ENCODE peak calls at places on chromosome 16, in six cellular contexts. V is fibroblast of villous mesenchyme, A is left ventricle myocardium inferior, M is OCI-LY7, K is testis, S is NT2/D1. B is an unnamed sample.

GRCh38 chr16:66156538-66156937 is 210.0 kb upstream of the CDH5 start:
- DNase-seq in S (no peak), M (no peak), V (no peak), A (no peak), K (no peak), B (no peak)

GRCh38 chr16:64445649-64446048 is 676.2 kb downstream of the CDH11 start:
- DNase-seq in A (no peak), K (no peak), V (no peak), M (no peak), S (no peak), B (no peak)

GRCh38 chr16:55469821-55470532 is 9.0 kb upstream of the MMP2 start:
- DNase-seq in A (no peak), S (no peak), K (no peak), V (no peak), M (no peak), B (no peak)

GRCh38 chr16:20966746-20967145 is 66.2 kb downstream of the LYRM1 start:
- DNase-seq in K (no peak), M (no peak), S (no peak), A (no peak), V (no peak), B (no peak)

GRCh38 chr16:30783280-30784109 is 3.5 kb downstream of the ZNF629 start:
- DNase-seq in V (no peak), K (no peak), A (no peak), M (no peak), S (no peak), B (no peak)

GRCh38 chr16:49590166-49590871 is 216.7 kb downstream of the C16orf78 start:
- DNase-seq in K (no peak), M (no peak), V (no peak), A (no peak), S (no peak), B (no peak)

GRCh38 chr16:30656974-30657865 is 1.0 kb upstream of the FBRS start:
- DNase-seq in A (no peak), S (no peak), M (no peak), K (no peak), V (no peak), B (no peak)

GRCh38 chr16:66677836-66678235 is 18.7 kb downstream of the CMTM4 start:
- DNase-seq in M (no peak), S (no peak), V (no peak), K (no peak), A (no peak), B (no peak)

GRCh38 chr16:70747703-70748631 is 53.0 kb downstream of the VAC14 start:
- DNase-seq in A (no peak), V (peak), S (no peak), K (no peak), M (no peak), B (no peak)

GRCh38 chr16:89572042-89572441 is 3.5 kb upstream of the CPNE7 start:
- DNase-seq in S (no peak), K (no peak), M (no peak), A (no peak), V (no peak), B (no peak)

GRCh38 chr16:13997933-13998332 is 73.2 kb upstream of the MRTFB start:
- DNase-seq in S (no peak), A (no peak), V (no peak), M (peak), K (no peak), B (no peak)

GRCh38 chr16:65071371-65072311 is 50.2 kb downstream of the CDH11 start:
- DNase-seq in M (no peak), S (no peak), V (peak), K (peak), A (peak), B (peak)

GRCh38 chr16:3542601-3543373 is 34.4 kb downstream of the NLRC3 start:
- DNase-seq in V (no peak), M (no peak), K (no peak), S (no peak), A (no peak), B (no peak)

GRCh38 chr16:68233085-68233834 is 2.7 kb downstream of the ESRP2 start:
- DNase-seq in S (no peak), A (no peak), V (no peak), M (no peak), K (no peak), B (no peak)

GRCh38 chr16:68235882-68236803 is at the start of gene ESRP2:
- DNase-seq in V (no peak), S (no peak), K (no peak), A (no peak), M (no peak), B (no peak)

GRCh38 chr16:68235105-68235881 is 634 bp downstream of the ESRP2 start:
- DNase-seq in V (no peak), A (no peak), S (no peak), M (no peak), K (no peak), B (no peak)

GRCh38 chr16:68233835-68234187 is 2.1 kb downstream of the ESRP2 start:
- DNase-seq in S (no peak), A (no peak), M (no peak), K (no peak), V (peak), B (no peak)

DNA sequence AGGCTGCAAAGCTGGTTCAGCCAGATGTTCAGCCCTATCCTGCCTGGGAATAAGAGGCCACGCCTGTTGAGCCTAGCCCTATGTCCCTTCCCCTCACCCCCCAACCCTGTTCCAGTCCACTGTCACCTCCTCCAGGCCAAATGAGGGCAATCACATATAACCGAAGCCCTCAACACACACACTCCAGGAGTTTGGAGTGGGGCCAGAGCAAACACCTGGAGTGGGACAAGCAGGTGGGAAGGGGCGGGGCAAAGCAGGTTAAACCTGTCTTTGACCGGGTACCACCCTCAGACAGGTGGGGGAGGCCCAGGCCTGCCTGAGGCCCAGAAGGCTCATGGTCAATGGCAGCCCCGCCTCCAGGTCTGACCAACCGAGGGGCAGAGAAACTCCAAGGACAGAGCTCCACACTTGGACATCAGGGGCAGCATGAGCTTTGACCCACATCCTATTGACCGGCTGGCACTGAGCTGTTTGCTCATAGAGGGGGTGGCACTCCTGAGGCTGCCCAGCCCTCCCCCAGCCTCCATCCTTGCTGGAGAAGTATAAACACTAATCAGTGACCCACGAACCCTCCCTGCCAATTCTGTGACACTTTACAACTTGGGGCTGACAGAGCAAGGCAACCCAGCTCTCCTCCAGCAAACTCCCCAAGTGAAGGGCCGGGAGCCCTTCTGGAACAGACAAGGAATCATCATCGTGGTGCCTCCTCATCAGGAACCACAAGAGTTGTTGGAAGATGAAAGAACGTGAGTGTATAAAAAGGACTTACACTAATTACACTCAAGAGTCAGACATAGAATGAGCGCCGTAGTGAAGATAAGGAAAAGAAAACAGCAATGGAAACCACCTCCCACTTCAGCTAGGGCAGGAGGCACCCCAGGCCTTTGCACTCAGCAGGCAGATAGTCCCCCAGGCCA is 1.5 kb downstream of the ESRP2 start:
- DNase-seq in A (no peak), K (no peak), M (no peak), S (no peak), V (no peak), B (no peak)
- H3K4me3 ChIP-seq in A (no peak), K (no peak), M (no peak), S (peak), V (no peak), B (no peak)

DNA sequence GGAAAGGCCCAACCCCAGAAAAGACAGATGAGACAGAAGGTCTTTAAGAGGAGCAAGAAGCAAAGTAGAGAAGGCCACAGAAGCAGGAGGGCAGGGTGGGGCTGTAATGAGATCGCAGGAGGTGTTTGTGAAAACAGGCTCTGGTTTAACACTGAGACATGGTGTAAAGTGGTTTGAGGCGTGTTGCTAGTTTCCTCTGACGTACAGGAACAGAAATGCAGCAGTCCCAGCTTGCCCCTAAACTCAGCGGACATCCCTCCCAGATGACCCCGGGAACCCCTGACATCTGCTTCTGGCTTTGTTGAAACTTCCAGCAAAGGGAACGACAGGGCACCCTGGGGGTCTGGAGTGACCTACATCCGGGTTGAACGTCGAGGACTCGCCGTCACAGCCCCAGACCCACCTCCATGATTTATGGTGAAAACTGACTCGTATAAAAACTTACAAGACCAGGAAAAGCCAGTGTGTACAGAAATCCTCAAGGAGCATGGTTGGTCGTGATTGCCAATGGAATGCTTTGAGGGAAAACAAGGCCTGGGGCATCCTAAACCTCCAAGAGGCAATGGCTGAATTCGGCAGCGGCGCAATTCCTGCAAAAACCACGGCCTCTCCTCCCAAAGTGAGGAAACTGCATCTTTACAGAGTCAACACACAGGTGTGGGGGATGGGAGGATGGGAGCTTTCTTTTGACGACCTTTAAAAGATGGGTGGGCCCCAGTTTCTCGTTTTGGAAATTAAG is 25.8 kb downstream of the LITAF start:
- DNase-seq in M (no peak), K (no peak), V (peak), S (no peak), A (no peak), B (no peak)
- H3K4me3 ChIP-seq in M (no peak), K (no peak), V (no peak), S (no peak), A (peak), B (no peak)

GRCh38 chr16:86739178-86739577 is 160.8 kb downstream of the FOXL1 start:
- DNase-seq in M (no peak), K (no peak), V (no peak), A (no peak), S (no peak), B (no peak)

GRCh38 chr16:86740298-86740697 is 161.9 kb downstream of the FOXL1 start:
- DNase-seq in K (no peak), M (no peak), S (no peak), A (no peak), V (no peak), B (no peak)

GRCh38 chr16:86737083-86737482 is 158.7 kb downstream of the FOXL1 start:
- DNase-seq in V (no peak), A (no peak), S (no peak), K (no peak), M (no peak), B (no peak)

GRCh38 chr16:86739808-86740207 is 161.5 kb downstream of the FOXL1 start:
- DNase-seq in M (no peak), V (no peak), K (no peak), A (no peak), S (no peak), B (no peak)

GRCh38 chr16:86740817-86741799 is 162.8 kb downstream of the FOXL1 start:
- DNase-seq in V (peak), M (no peak), S (no peak), A (peak), K (no peak), B (peak)
- H3K4me3 ChIP-seq in V (peak), M (no peak), S (peak), A (peak), K (no peak), B (peak)

GRCh38 chr16:1343428-1344242 is 8.0 kb downstream of the TSR3 start:
- DNase-seq in V (no peak), S (no peak), K (peak), A (no peak), M (no peak), B (no peak)
- H3K4me3 ChIP-seq in V (peak), S (no peak), K (peak), A (peak), M (no peak), B (peak)

DNA sequence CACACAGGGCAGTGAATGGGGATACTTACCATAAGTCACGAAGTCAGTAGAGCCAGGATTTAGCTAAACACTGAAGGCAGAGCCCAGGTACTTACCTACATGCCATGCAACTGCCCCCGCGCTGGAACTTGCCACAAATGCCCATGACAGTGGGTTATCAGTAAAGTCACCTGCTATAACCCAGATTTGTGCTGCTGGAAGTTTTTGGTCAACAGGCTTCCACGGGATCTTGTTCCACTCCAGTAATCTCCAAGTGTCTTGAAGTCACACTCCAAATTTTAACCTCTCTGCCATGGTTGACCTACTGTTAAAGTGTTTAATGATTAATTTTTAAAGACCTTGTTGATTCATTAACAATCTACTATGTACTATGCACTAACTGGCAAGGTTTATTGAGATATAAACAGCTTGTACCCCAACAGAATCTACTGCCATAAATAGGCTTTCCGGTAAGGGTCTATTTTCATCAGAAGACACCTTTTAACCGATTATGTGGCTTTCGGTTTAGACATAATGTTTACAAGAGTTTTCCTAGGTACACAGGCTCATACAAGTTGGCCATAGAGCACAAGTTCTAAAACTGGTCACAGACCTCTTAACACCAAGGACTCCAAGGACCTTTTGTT is 6.3 kb upstream of the SLC5A11 start:
- DNase-seq in V (no peak), M (no peak), A (no peak), K (no peak), S (no peak), B (no peak)
- H3K4me3 ChIP-seq in V (no peak), M (no peak), A (no peak), K (no peak), S (no peak), B (no peak)